ENCODE peak calls at places on chromosomes 1 and 21, in seven cellular contexts. One of them, this sample, is unnamed.

GRCh38 chr1:32349211-32349708 is 13.0 kb downstream of the FAM229A start:
- DNase-seq in Peyer's patch: no peak
- DNase-seq in mesendoderm: no peak
- DNase-seq in heart right ventricle: peak; percentile 66
- DNase-seq in aorta: peak; percentile 69
- DNase-seq in PC-3: no peak
- DNase-seq in left ventricle myocardium inferior: peak; percentile 62
- DNase-seq in this sample: peak; percentile 86

GRCh38 chr1:164137273-164137947 is 421.6 kb upstream of the PBX1 start:
- DNase-seq in mesendoderm: no peak
- DNase-seq in left ventricle myocardium inferior: no peak
- DNase-seq in Peyer's patch: no peak
- DNase-seq in aorta: no peak
- DNase-seq in PC-3: no peak
- DNase-seq in heart right ventricle: no peak
- DNase-seq in this sample: no peak

GRCh38 chr1:36224537-36225297 is 474 bp downstream of the THRAP3 start:
- DNase-seq in left ventricle myocardium inferior: no peak
- DNase-seq in aorta: peak; percentile 88
- DNase-seq in mesendoderm: peak; percentile 95
- DNase-seq in Peyer's patch: no peak
- DNase-seq in PC-3: peak; percentile 82
- DNase-seq in heart right ventricle: peak; percentile 79
- DNase-seq in this sample: peak; percentile 96

GRCh38 chr1:6634278-6635052 is 9.8 kb downstream of the THAP3 start:
- DNase-seq in heart right ventricle: peak; percentile 73
- DNase-seq in mesendoderm: peak; percentile 56
- DNase-seq in PC-3: peak; percentile 64
- DNase-seq in left ventricle myocardium inferior: peak; percentile 67
- DNase-seq in aorta: peak; percentile 66
- DNase-seq in Peyer's patch: peak; percentile 82
- DNase-seq in this sample: peak; percentile 82

GRCh38 chr1:91503975-91504530 is 3.4 kb downstream of the CDC7 start:
- DNase-seq in mesendoderm: no peak
- DNase-seq in Peyer's patch: no peak
- DNase-seq in heart right ventricle: no peak
- DNase-seq in left ventricle myocardium inferior: no peak
- DNase-seq in PC-3: no peak
- DNase-seq in aorta: no peak
- DNase-seq in this sample: no peak

GRCh38 chr1:246608616-246609376 is 42.5 kb downstream of the CNST start:
- DNase-seq in mesendoderm: peak; percentile 76
- DNase-seq in left ventricle myocardium inferior: peak; percentile 61
- DNase-seq in heart right ventricle: peak; percentile 54
- DNase-seq in aorta: peak; percentile 76
- DNase-seq in PC-3: peak; percentile 99
- DNase-seq in Peyer's patch: peak; percentile 74
- DNase-seq in this sample: no peak

GRCh38 chr1:222928212-222928611 is 113.4 kb downstream of the DISP1 start:
- DNase-seq in PC-3: peak; percentile 28
- DNase-seq in Peyer's patch: no peak
- DNase-seq in mesendoderm: peak; percentile 97
- DNase-seq in heart right ventricle: peak; percentile 53
- DNase-seq in aorta: no peak
- DNase-seq in left ventricle myocardium inferior: peak; percentile 69
- DNase-seq in this sample: peak; percentile 76

GRCh38 chr21:15441999-15442398 is 287.8 kb upstream of the USP25 start:
- DNase-seq in Peyer's patch: no peak
- DNase-seq in left ventricle myocardium inferior: no peak
- DNase-seq in heart right ventricle: no peak
- DNase-seq in PC-3: no peak
- DNase-seq in mesendoderm: no peak
- DNase-seq in aorta: no peak
- DNase-seq in this sample: no peak

GRCh38 chr21:19109694-19110093 is 706.1 kb upstream of the TMPRSS15 start:
- DNase-seq in aorta: no peak
- DNase-seq in PC-3: no peak
- DNase-seq in Peyer's patch: no peak
- DNase-seq in mesendoderm: no peak
- DNase-seq in left ventricle myocardium inferior: no peak
- DNase-seq in heart right ventricle: no peak
- DNase-seq in this sample: no peak

GRCh38 chr1:5983361-5984103 is 8.7 kb downstream of the NPHP4 start:
- DNase-seq in Peyer's patch: no peak
- DNase-seq in heart right ventricle: no peak
- DNase-seq in aorta: no peak
- DNase-seq in mesendoderm: no peak
- DNase-seq in PC-3: peak; percentile 75
- DNase-seq in left ventricle myocardium inferior: no peak
- DNase-seq in this sample: no peak

GRCh38 chr1:25486602-25487001 is 55.9 kb downstream of the MACO1 start:
- DNase-seq in mesendoderm: peak; percentile 56
- DNase-seq in left ventricle myocardium inferior: no peak
- DNase-seq in PC-3: no peak
- DNase-seq in Peyer's patch: no peak
- DNase-seq in heart right ventricle: no peak
- DNase-seq in aorta: no peak
- DNase-seq in this sample: no peak

GRCh38 chr1:61872206-61872605 is 129.9 kb downstream of the PATJ start:
- DNase-seq in PC-3: no peak
- DNase-seq in mesendoderm: peak; percentile 87
- DNase-seq in Peyer's patch: no peak
- DNase-seq in heart right ventricle: no peak
- DNase-seq in aorta: no peak
- DNase-seq in left ventricle myocardium inferior: no peak
- DNase-seq in this sample: no peak

GRCh38 chr1:98749152-98749756 is 87.7 kb downstream of the SNX7 start:
- DNase-seq in mesendoderm: no peak
- DNase-seq in left ventricle myocardium inferior: no peak
- DNase-seq in PC-3: peak; percentile 65
- DNase-seq in aorta: no peak
- DNase-seq in heart right ventricle: no peak
- DNase-seq in Peyer's patch: no peak
- DNase-seq in this sample: no peak

GRCh38 chr1:182175340-182176068 is 114.0 kb upstream of the ZNF648 start:
- DNase-seq in Peyer's patch: no peak
- DNase-seq in heart right ventricle: no peak
- DNase-seq in PC-3: peak; percentile 90
- DNase-seq in left ventricle myocardium inferior: no peak
- DNase-seq in aorta: no peak
- DNase-seq in mesendoderm: peak; percentile 5
- DNase-seq in this sample: no peak

GRCh38 chr1:155050560-155051341 is at the start of gene ADAM15:
- DNase-seq in PC-3: peak; percentile 93
- DNase-seq in aorta: peak; percentile 93
- DNase-seq in mesendoderm: peak; percentile 85
- DNase-seq in left ventricle myocardium inferior: peak; percentile 87
- DNase-seq in heart right ventricle: peak; percentile 88
- DNase-seq in Peyer's patch: peak; percentile 95
- DNase-seq in this sample: peak; percentile 96

GRCh38 chr1:201085902-201086735 is 26.1 kb downstream of the CACNA1S start:
- DNase-seq in Peyer's patch: peak; percentile 81
- DNase-seq in heart right ventricle: peak; percentile 44
- DNase-seq in mesendoderm: peak; percentile 74
- DNase-seq in PC-3: peak; percentile 97
- DNase-seq in aorta: peak; percentile 64
- DNase-seq in left ventricle myocardium inferior: peak; percentile 34
- DNase-seq in this sample: no peak

GRCh38 chr1:11158720-11159321 is 30.3 kb upstream of the ANGPTL7 start:
- DNase-seq in aorta: no peak
- DNase-seq in left ventricle myocardium inferior: no peak
- DNase-seq in heart right ventricle: no peak
- DNase-seq in Peyer's patch: no peak
- DNase-seq in mesendoderm: no peak
- DNase-seq in PC-3: peak; percentile 92
- DNase-seq in this sample: no peak

GRCh38 chr21:25842925-25843324 is 108.2 kb downstream of the GABPA start:
- DNase-seq in PC-3: no peak
- DNase-seq in left ventricle myocardium inferior: no peak
- DNase-seq in mesendoderm: no peak
- DNase-seq in heart right ventricle: no peak
- DNase-seq in aorta: no peak
- DNase-seq in Peyer's patch: no peak
- DNase-seq in this sample: no peak

GRCh38 chr1:167453156-167453555 is 65.2 kb downstream of the CD247 start:
- DNase-seq in aorta: no peak
- DNase-seq in PC-3: no peak
- DNase-seq in mesendoderm: no peak
- DNase-seq in Peyer's patch: no peak
- DNase-seq in left ventricle myocardium inferior: no peak
- DNase-seq in heart right ventricle: no peak
- DNase-seq in this sample: no peak

GRCh38 chr21:34524671-34525601 is 12.9 kb upstream of the KCNE1 start:
- DNase-seq in mesendoderm: peak; percentile 89
- DNase-seq in left ventricle myocardium inferior: no peak
- DNase-seq in Peyer's patch: no peak
- DNase-seq in heart right ventricle: no peak
- DNase-seq in aorta: no peak
- DNase-seq in PC-3: peak; percentile 30
- DNase-seq in this sample: no peak

GRCh38 chr1:205020466-205020865 is 22.5 kb upstream of the CNTN2 start:
- DNase-seq in PC-3: no peak
- DNase-seq in aorta: no peak
- DNase-seq in Peyer's patch: no peak
- DNase-seq in left ventricle myocardium inferior: no peak
- DNase-seq in heart right ventricle: no peak
- DNase-seq in mesendoderm: no peak
- DNase-seq in this sample: no peak

GRCh38 chr1:224623310-224623714 is 7.2 kb downstream of the CNIH3 start:
- DNase-seq in left ventricle myocardium inferior: no peak
- DNase-seq in aorta: no peak
- DNase-seq in PC-3: peak; percentile 63
- DNase-seq in Peyer's patch: no peak
- DNase-seq in mesendoderm: no peak
- DNase-seq in heart right ventricle: no peak
- DNase-seq in this sample: no peak

GRCh38 chr1:205583461-205584130 is 48.2 kb downstream of the ELK4 start:
- DNase-seq in mesendoderm: no peak
- DNase-seq in Peyer's patch: no peak
- DNase-seq in aorta: peak; percentile 32
- DNase-seq in heart right ventricle: no peak
- DNase-seq in left ventricle myocardium inferior: no peak
- DNase-seq in PC-3: no peak
- DNase-seq in this sample: peak; percentile 30

GRCh38 chr1:238777551-238777950 is 608.8 kb upstream of the CHRM3 start:
- DNase-seq in heart right ventricle: no peak
- DNase-seq in PC-3: no peak
- DNase-seq in mesendoderm: no peak
- DNase-seq in Peyer's patch: no peak
- DNase-seq in aorta: no peak
- DNase-seq in left ventricle myocardium inferior: no peak
- DNase-seq in this sample: no peak

GRCh38 chr1:59025201-59025600 is 241.4 kb upstream of the JUN start:
- DNase-seq in Peyer's patch: no peak
- DNase-seq in PC-3: peak; percentile 37
- DNase-seq in mesendoderm: no peak
- DNase-seq in aorta: no peak
- DNase-seq in left ventricle myocardium inferior: no peak
- DNase-seq in heart right ventricle: no peak
- DNase-seq in this sample: no peak

GRCh38 chr1:205630651-205631009 is 1.2 kb downstream of the ELK4 start:
- DNase-seq in heart right ventricle: no peak
- DNase-seq in left ventricle myocardium inferior: no peak
- DNase-seq in PC-3: no peak
- DNase-seq in mesendoderm: no peak
- DNase-seq in aorta: no peak
- DNase-seq in Peyer's patch: no peak
- DNase-seq in this sample: no peak

GRCh38 chr1:94202241-94202640 is 35.1 kb downstream of the ARHGAP29 start:
- DNase-seq in Peyer's patch: no peak
- DNase-seq in aorta: no peak
- DNase-seq in PC-3: no peak
- DNase-seq in left ventricle myocardium inferior: no peak
- DNase-seq in mesendoderm: no peak
- DNase-seq in heart right ventricle: no peak
- DNase-seq in this sample: no peak

GRCh38 chr1:227785812-227786608 is 29.5 kb upstream of the PRSS38 start:
- DNase-seq in PC-3: no peak
- DNase-seq in aorta: no peak
- DNase-seq in Peyer's patch: peak; percentile 45
- DNase-seq in heart right ventricle: no peak
- DNase-seq in left ventricle myocardium inferior: no peak
- DNase-seq in mesendoderm: no peak
- DNase-seq in this sample: no peak

GRCh38 chr1:65235867-65236805 is 73.2 kb upstream of the DNAJC6 start:
- DNase-seq in PC-3: peak; percentile 72
- DNase-seq in heart right ventricle: no peak
- DNase-seq in Peyer's patch: no peak
- DNase-seq in aorta: no peak
- DNase-seq in mesendoderm: peak; percentile 69
- DNase-seq in left ventricle myocardium inferior: no peak
- DNase-seq in this sample: no peak

DNA sequence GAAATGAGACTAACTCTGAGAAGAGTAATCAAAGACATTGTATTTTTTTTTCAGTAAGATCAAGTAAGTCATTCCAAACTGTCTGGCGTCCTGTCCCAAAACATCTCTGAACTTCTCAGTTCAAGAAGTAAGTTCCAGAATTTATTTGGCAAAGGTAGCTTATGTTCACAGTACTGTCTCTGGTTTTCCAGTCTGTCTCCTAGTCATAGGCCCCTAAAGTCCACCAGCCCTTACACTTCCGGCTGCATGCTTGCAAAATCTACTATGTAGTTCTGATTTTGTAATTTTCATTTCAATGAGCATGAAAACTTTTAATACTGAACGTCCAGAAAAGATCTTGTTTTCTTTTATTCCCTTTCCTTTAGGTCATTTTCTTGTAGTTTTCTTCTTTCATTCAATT is 61.3 kb upstream of the S1PR1 start:
- DNase-seq in heart right ventricle: no peak
- DNase-seq in mesendoderm: no peak
- DNase-seq in left ventricle myocardium inferior: no peak
- DNase-seq in aorta: no peak
- DNase-seq in PC-3: peak; percentile 4
- DNase-seq in Peyer's patch: no peak
- DNase-seq in this sample: no peak
- H3K4me3 ChIP-seq in heart right ventricle: no peak overlapping the region
- H3K4me3 ChIP-seq in mesendoderm: no peak overlapping the region
- H3K4me3 ChIP-seq in left ventricle myocardium inferior: no peak overlapping the region
- H3K4me3 ChIP-seq in aorta: no peak overlapping the region
- H3K4me3 ChIP-seq in PC-3: no peak overlapping the region
- H3K4me3 ChIP-seq in Peyer's patch: no peak overlapping the region
- H3K4me3 ChIP-seq in this sample: no peak overlapping the region

GRCh38 chr21:44337941-44338895 is 972 bp downstream of the CFAP410 start:
- DNase-seq in left ventricle myocardium inferior: peak; percentile 61
- DNase-seq in PC-3: peak; percentile 66
- DNase-seq in mesendoderm: peak; percentile 80
- DNase-seq in aorta: peak; percentile 82
- DNase-seq in Peyer's patch: peak; percentile 80
- DNase-seq in heart right ventricle: peak; percentile 64
- DNase-seq in this sample: peak; percentile 93
- H3K27ac ChIP-seq in left ventricle myocardium inferior: peak overlapping the region; percentile 94
- H3K27ac ChIP-seq in PC-3: peak overlapping the region; percentile 17
- H3K27ac ChIP-seq in mesendoderm: no peak overlapping the region
- H3K27ac ChIP-seq in aorta: peak overlapping the region; percentile 53
- H3K27ac ChIP-seq in Peyer's patch: peak overlapping the region; percentile 96
- H3K27ac ChIP-seq in heart right ventricle: peak overlapping the region; percentile 98
- H3K27ac ChIP-seq in this sample: peak overlapping the region; percentile 16

GRCh38 chr1:181151378-181152326 is 63.2 kb downstream of the IER5 start:
- DNase-seq in mesendoderm: peak; percentile 73
- DNase-seq in heart right ventricle: no peak
- DNase-seq in Peyer's patch: no peak
- DNase-seq in PC-3: no peak
- DNase-seq in left ventricle myocardium inferior: no peak
- DNase-seq in aorta: no peak
- DNase-seq in this sample: no peak
- H3K4me1 ChIP-seq in mesendoderm: peaks cover 2% of the 10 kb centered on the region
- H3K4me1 ChIP-seq in heart right ventricle: peaks cover 26% of the 10 kb centered on the region
- H3K4me1 ChIP-seq in Peyer's patch: peaks cover 32% of the 10 kb centered on the region
- H3K4me1 ChIP-seq in PC-3: no peaks in the 10 kb centered on the region
- H3K4me1 ChIP-seq in left ventricle myocardium inferior: peaks cover 59% of the 10 kb centered on the region
- H3K4me1 ChIP-seq in aorta: peaks cover 6% of the 10 kb centered on the region
- H3K4me1 ChIP-seq in this sample: peaks cover 52% of the 10 kb centered on the region

GRCh38 chr1:23555949-23556640 is 3.2 kb downstream of the ID3 start:
- DNase-seq in Peyer's patch: no peak
- DNase-seq in left ventricle myocardium inferior: no peak
- DNase-seq in aorta: no peak
- DNase-seq in heart right ventricle: no peak
- DNase-seq in PC-3: peak; percentile 72
- DNase-seq in mesendoderm: peak; percentile 96
- DNase-seq in this sample: no peak
- H3K4me3 ChIP-seq in Peyer's patch: peak overlapping the region; percentile 86
- H3K4me3 ChIP-seq in left ventricle myocardium inferior: peak overlapping the region; percentile 87
- H3K4me3 ChIP-seq in aorta: peak overlapping the region; percentile 93
- H3K4me3 ChIP-seq in heart right ventricle: peak overlapping the region; percentile 83
- H3K4me3 ChIP-seq in PC-3: no peak overlapping the region
- H3K4me3 ChIP-seq in mesendoderm: no peak overlapping the region
- H3K4me3 ChIP-seq in this sample: no peak overlapping the region

This sample was measured in spleen.